ENCODE peak calls at places on chromosomes 3 and 15, in four cellular contexts. One of them, this sample, is unnamed.

GRCh38 chr3:3110299-3110630 is at the start of gene IL5RA:
- DNase-seq in NCI-H774: peak; percentile 69
- DNase-seq in mammary epithelial cell: no peak
- DNase-seq in ACHN: no peak
- DNase-seq in this sample: no peak

GRCh38 chr3:126132751-126133511 is 47.5 kb downstream of the ALDH1L1 start:
- DNase-seq in ACHN: no peak
- DNase-seq in mammary epithelial cell: no peak
- DNase-seq in NCI-H774: no peak
- DNase-seq in this sample: no peak

GRCh38 chr15:74780983-74781672 is 752 bp upstream of the CSK start:
- DNase-seq in ACHN: no peak
- DNase-seq in NCI-H774: no peak
- DNase-seq in mammary epithelial cell: peak; percentile 47
- DNase-seq in this sample: no peak

GRCh38 chr3:71994203-71994602 is 209.3 kb upstream of the PROK2 start:
- DNase-seq in ACHN: no peak
- DNase-seq in NCI-H774: no peak
- DNase-seq in mammary epithelial cell: no peak
- DNase-seq in this sample: no peak

GRCh38 chr15:57356636-57357035 is 19.7 kb upstream of the CGNL1 start:
- DNase-seq in mammary epithelial cell: peak; percentile 37
- DNase-seq in ACHN: peak; percentile 83
- DNase-seq in NCI-H774: no peak
- DNase-seq in this sample: no peak

GRCh38 chr3:171416061-171416460 is 44.1 kb downstream of the TNIK start:
- DNase-seq in mammary epithelial cell: no peak
- DNase-seq in ACHN: no peak
- DNase-seq in NCI-H774: no peak
- DNase-seq in this sample: no peak

GRCh38 chr3:63441262-63441661 is 163.2 kb downstream of the SYNPR start:
- DNase-seq in NCI-H774: no peak
- DNase-seq in ACHN: no peak
- DNase-seq in mammary epithelial cell: no peak
- DNase-seq in this sample: no peak

GRCh38 chr3:42226470-42227425 is 39.2 kb downstream of the CCK start:
- DNase-seq in NCI-H774: no peak
- DNase-seq in mammary epithelial cell: no peak
- DNase-seq in ACHN: no peak
- DNase-seq in this sample: peak; percentile 57

GRCh38 chr3:9912294-9912935 is 4.5 kb upstream of the IL17RC start:
- DNase-seq in NCI-H774: no peak
- DNase-seq in ACHN: no peak
- DNase-seq in mammary epithelial cell: peak; percentile 88
- DNase-seq in this sample: no peak

GRCh38 chr15:77013786-77014136 is 18.8 kb downstream of the PSTPIP1 start:
- DNase-seq in ACHN: no peak
- DNase-seq in NCI-H774: no peak
- DNase-seq in mammary epithelial cell: peak; percentile 30
- DNase-seq in this sample: no peak

GRCh38 chr15:40508216-40508615 is 37.4 kb downstream of the CHST14 start:
- DNase-seq in ACHN: no peak
- DNase-seq in mammary epithelial cell: no peak
- DNase-seq in NCI-H774: no peak
- DNase-seq in this sample: no peak

GRCh38 chr3:61574854-61575253 is 13.5 kb downstream of the PTPRG start:
- DNase-seq in NCI-H774: no peak
- DNase-seq in ACHN: no peak
- DNase-seq in mammary epithelial cell: peak; percentile 61
- DNase-seq in this sample: no peak

GRCh38 chr3:45241206-45241605 is 15.1 kb upstream of the TMEM158 start:
- DNase-seq in NCI-H774: no peak
- DNase-seq in mammary epithelial cell: no peak
- DNase-seq in ACHN: no peak
- DNase-seq in this sample: no peak

GRCh38 chr3:193559100-193559499 is 4.4 kb upstream of the ATP13A4 start:
- DNase-seq in ACHN: no peak
- DNase-seq in NCI-H774: no peak
- DNase-seq in mammary epithelial cell: no peak
- DNase-seq in this sample: no peak

GRCh38 chr3:170508876-170509275 is 77.0 kb downstream of the SLC7A14 start:
- DNase-seq in mammary epithelial cell: no peak
- DNase-seq in NCI-H774: peak; percentile 61
- DNase-seq in ACHN: no peak
- DNase-seq in this sample: no peak

GRCh38 chr3:66823010-66823399 is 175.1 kb upstream of the KBTBD8 start:
- DNase-seq in mammary epithelial cell: no peak
- DNase-seq in ACHN: no peak
- DNase-seq in NCI-H774: no peak
- DNase-seq in this sample: no peak

GRCh38 chr3:39882111-39882510 is 72.7 kb downstream of the MYRIP start:
- DNase-seq in mammary epithelial cell: no peak
- DNase-seq in NCI-H774: no peak
- DNase-seq in ACHN: no peak
- DNase-seq in this sample: no peak